ENCODE peak calls at places on chromosomes 5 and 9, in nine cellular contexts. Q, W, K, C, U, L, V, B and T are unnamed samples.

GRCh38 chr9:36949470-36949869 is 84.6 kb downstream of the PAX5 start:
- DNase-seq in K (no peak), V (no peak), B (no peak), U (no peak), C (no peak), L (no peak), W (no peak), Q (no peak), T (no peak)

GRCh38 chr9:126860757-126861466 is 473 bp downstream of the ZBTB34 start:
- DNase-seq in B (peak), L (no peak), U (no peak), Q (no peak), W (no peak), K (peak), C (no peak), V (peak), T (no peak)

GRCh38 chr5:150263801-150264621 is 25.6 kb downstream of the CAMK2A start:
- DNase-seq in Q (no peak), K (no peak), V (no peak), L (peak), C (no peak), W (no peak), B (no peak), U (peak), T (no peak)

GRCh38 chr5:78293856-78294249 is 645 bp downstream of the AP3B1 start:
- DNase-seq in B (no peak), W (no peak), Q (no peak), C (no peak), L (no peak), K (peak), U (peak), V (no peak), T (no peak)

GRCh38 chr5:14134086-14134485 is 9.1 kb upstream of the TRIO start:
- DNase-seq in Q (no peak), K (no peak), W (no peak), L (no peak), U (no peak), V (no peak), B (no peak), C (no peak), T (no peak)

GRCh38 chr9:22170990-22171663 is 162.0 kb upstream of the CDKN2B start:
- DNase-seq in C (no peak), L (no peak), U (peak), W (no peak), K (no peak), B (no peak), Q (no peak), V (no peak), T (no peak)

GRCh38 chr9:126415741-126416370 is 89.2 kb downstream of the MVB12B start:
- DNase-seq in V (no peak), B (no peak), W (no peak), Q (no peak), U (no peak), C (no peak), L (no peak), K (no peak), T (no peak)

GRCh38 chr9:102047549-102047948 is 309.1 kb upstream of the GRIN3A start:
- DNase-seq in K (no peak), Q (no peak), V (no peak), B (no peak), C (no peak), W (no peak), U (no peak), L (no peak), T (no peak)